ENCODE peak calls at places on chromosome 2, in ten cellular contexts. M is epithelial cell of proximal tubule, O is uterus, N is IMR-90, J is MM.1S, S is A549, R is suprapubic skin, T is HL-60, K is cardiac fibroblast, P is tibial nerve. Z is an unnamed sample.
A peak's percentile ranks its signal among the peaks of the same experiment; 100 is the strongest.

GRCh38 chr2:46379213-46380037 is 82.2 kb downstream of the EPAS1 start:
- DNase-seq in M (no peak), O (peak; percentile 10), N (peak; percentile 59), J (no peak), S (no peak), R (no peak), T (no peak), K (peak; percentile 76), P (no peak), Z (peak; percentile 45)

GRCh38 chr2:27795868-27796277 is 24.4 kb downstream of the MRPL33 start:
- DNase-seq in M (no peak), O (no peak), N (no peak), J (no peak), S (no peak), R (no peak), T (no peak), K (peak; percentile 23), P (no peak), Z (no peak)

GRCh38 chr2:11011359-11011758 is 99.6 kb downstream of the KCNF1 start:
- DNase-seq in M (no peak), O (no peak), N (no peak), J (no peak), S (no peak), R (no peak), T (no peak), K (no peak), P (no peak), Z (no peak)

GRCh38 chr2:46320141-46320567 is 22.9 kb downstream of the EPAS1 start:
- DNase-seq in M (no peak), O (no peak), N (no peak), J (no peak), S (no peak), R (no peak), T (no peak), K (no peak), P (no peak), Z (no peak)

GRCh38 chr2:128290356-128290755 is 28.3 kb downstream of the HS6ST1 start:
- DNase-seq in M (no peak), O (no peak), N (peak; percentile 55), J (no peak), S (no peak), R (no peak), T (no peak), K (no peak), P (no peak), Z (peak; percentile 24)

GRCh38 chr2:165864353-165864752 is 70.3 kb upstream of the GALNT3 start:
- DNase-seq in M (no peak), O (no peak), N (no peak), J (no peak), S (no peak), R (no peak), T (no peak), K (no peak), P (no peak), Z (no peak)

GRCh38 chr2:144014108-144014507 is 505.8 kb downstream of the ZEB2 start:
- DNase-seq in M (no peak), O (no peak), N (peak; percentile 53), J (no peak), S (no peak), R (no peak), T (no peak), K (peak; percentile 3), P (no peak), Z (peak; percentile 17)

GRCh38 chr2:191905336-191905735 is 58.4 kb upstream of the CAVIN2 start:
- DNase-seq in M (no peak), O (no peak), N (no peak), J (no peak), S (no peak), R (no peak), T (no peak), K (no peak), P (no peak), Z (no peak)

DNA sequence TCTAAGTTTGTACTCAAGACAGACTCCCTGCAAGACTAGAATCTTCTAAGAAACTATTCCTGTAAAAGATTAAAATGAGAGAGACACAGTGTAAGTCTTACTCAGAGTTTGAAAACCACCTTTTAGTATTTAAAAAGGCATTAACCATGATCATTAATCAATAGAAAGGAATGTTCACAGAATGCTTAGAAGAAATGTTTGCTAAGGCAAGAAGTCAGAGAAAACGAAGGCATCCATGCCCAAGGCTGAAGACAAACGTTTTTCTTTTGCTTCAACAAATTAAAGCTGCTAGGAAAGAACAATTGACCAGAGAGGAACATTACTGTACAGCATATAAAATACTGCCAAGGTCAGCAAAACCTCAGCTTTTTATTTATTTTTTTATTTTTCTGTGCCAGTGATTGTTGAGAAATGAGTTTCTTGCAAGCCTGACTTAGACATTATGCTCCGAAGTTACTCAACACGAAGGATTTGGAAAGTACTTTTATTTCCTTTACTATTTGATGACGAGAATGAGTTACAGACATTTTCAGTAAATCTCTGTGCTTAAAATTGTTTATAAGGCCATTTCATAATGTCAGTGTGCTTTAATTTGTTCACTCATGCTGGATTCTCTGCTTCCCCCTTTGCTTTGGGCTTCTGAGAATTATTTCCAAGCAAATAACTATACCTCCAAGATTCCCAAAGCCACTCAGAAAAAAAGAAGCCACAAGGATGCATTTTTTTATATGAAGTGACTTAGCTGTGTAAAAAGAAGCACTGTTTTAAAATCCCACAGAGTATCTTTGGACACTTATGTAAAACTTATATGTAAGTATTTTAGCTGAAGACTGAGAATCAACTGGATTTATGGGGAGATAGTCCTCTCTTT is 20.5 kb downstream of the RND3 start:
- DNase-seq in M (no peak), O (no peak), N (peak; percentile 86), J (no peak), S (no peak), R (no peak), T (no peak), K (peak; percentile 80), P (no peak), Z (peak; percentile 82)
- H3K4me3 ChIP-seq in M (no peak overlapping the region), O (no peak overlapping the region), N (no peak overlapping the region), J (no peak overlapping the region), S (no peak overlapping the region), R (no peak overlapping the region), T (no peak overlapping the region), K (no peak overlapping the region), P (no peak overlapping the region), Z (no peak overlapping the region)

GRCh38 chr2:241508240-241508509 is 209 bp downstream of the STK25 start:
- DNase-seq in M (no peak), O (no peak), N (no peak), J (no peak), S (no peak), R (no peak), T (no peak), K (no peak), P (no peak), Z (no peak)

GRCh38 chr2:241508510-241509407 is at the start of gene STK25:
- DNase-seq in M (peak; percentile 69), O (peak; percentile 96), N (peak; percentile 98), J (peak; percentile 97), S (peak; percentile 99), R (peak; percentile 98), T (peak; percentile 98), K (peak; percentile 99), P (peak; percentile 90), Z (peak; percentile 99)

GRCh38 chr2:241506793-241507429 is 1.5 kb downstream of the STK25 start:
- DNase-seq in M (no peak), O (no peak), N (no peak), J (no peak), S (no peak), R (no peak), T (no peak), K (peak; percentile 16), P (no peak), Z (no peak)

GRCh38 chr2:241509408-241509784 is 1.0 kb upstream of the STK25 start:
- DNase-seq in M (no peak), O (no peak), N (no peak), J (no peak), S (no peak), R (no peak), T (no peak), K (no peak), P (no peak), Z (no peak)

DNA sequence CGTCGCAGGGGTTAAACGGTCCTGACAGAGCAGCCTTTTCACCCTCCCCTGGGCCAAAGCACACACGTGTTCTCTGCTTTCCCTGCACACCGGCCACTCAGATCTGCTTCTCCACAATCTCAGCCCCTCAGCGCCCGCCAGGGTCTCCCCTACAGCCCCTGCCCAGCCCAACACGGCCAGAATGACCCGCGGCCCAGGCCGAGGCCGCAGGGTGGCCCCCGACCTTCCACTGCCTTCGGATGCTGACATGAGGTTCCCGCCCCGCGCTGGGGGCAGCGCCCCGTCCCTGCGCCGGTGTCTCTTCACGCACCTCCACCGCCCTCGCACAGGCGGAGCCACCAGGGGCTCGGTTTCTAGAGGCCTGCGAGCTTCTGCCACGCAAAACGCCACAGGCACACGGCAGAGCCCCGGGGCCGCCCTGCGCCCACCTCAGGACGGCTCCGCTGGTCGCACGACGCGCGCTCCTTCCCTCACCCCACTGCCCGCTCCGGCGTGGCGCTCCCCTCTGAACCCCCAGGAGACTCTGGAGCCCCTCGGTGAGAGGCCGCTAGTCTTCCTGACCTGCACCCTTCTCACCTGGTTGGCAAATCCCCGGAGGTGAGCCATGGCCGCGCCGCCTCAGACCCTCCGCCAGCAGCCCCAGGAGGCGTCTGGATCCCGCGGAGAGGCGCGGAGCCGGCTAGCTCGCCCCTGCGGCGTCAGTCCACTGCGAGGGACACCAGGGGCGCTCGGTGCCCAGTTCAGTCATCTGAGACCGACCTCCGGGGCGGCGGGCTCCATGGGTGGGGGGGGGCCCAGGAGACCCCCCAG is 749 bp downstream of the STK25 start:
- DNase-seq in M (no peak), O (peak; percentile 43), N (peak; percentile 33), J (peak; percentile 21), S (peak; percentile 58), R (no peak), T (peak; percentile 18), K (peak; percentile 35), P (no peak), Z (peak; percentile 26)
- TF ChIP-seq CTCF in M (no peak), O (peak; percentile 25), N (peak; percentile 49), J (peak; percentile 4), S (no peak), R (no peak), T (no peak), K (peak; percentile 19), P (peak; percentile 30), Z (no peak)

DNA sequence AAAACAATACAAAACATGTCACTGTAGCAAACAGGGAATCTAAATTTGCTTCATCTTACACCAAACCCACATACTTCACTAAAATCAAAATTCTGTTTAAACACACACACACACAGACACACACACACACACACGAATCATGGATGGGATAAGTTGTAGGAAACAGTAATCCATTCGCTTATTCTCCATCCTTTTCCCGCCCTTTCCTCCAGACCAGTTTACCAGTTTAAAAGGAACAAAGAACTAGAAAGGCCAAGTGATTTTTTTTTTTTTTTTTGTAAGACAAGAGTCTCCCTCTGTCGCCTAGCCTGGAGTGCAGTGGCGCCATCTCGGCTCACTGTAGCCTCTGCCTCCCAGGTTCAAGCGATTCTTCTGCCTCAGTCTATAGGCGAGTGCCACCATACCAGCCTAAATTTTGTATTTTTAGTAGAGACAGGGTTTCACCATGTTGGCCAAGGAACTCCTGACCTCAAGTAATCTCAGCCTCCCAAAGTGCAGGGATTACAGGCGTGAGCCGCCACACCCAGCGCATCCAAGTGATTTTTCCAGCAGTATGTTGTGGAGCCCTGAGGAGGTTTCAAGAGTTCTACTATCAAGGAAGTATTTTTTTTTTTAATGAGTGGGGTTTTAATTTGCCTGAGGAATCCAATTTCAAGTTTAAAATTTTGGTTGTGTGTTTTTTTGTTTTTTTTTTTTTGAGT is 5.7 kb downstream of the PSME4 start:
- DNase-seq in M (no peak), O (no peak), N (no peak), J (no peak), S (peak; percentile 20), R (no peak), T (no peak), K (no peak), P (no peak), Z (no peak)
- H3K4me3 ChIP-seq in M (no peak overlapping the region), O (no peak overlapping the region), N (no peak overlapping the region), J (no peak overlapping the region), S (no peak overlapping the region), R (no peak overlapping the region), T (no peak overlapping the region), K (no peak overlapping the region), P (no peak overlapping the region), Z (no peak overlapping the region)

GRCh38 chr2:231708773-231709635 is 679 bp downstream of the PTMA start:
- DNase-seq in M (no peak), O (peak; percentile 57), N (peak; percentile 31), J (peak; percentile 37), S (peak; percentile 49), R (no peak), T (no peak), K (peak; percentile 48), P (no peak), Z (peak; percentile 55)
- TF ChIP-seq CTCF in M (peak; percentile 15), O (no peak), N (peak; percentile 27), J (no peak), S (peak; percentile 16), R (no peak), T (no peak), K (no peak), P (no peak), Z (no peak)